ENCODE peak calls at places on chromosome 16, in seven cellular contexts. T is left ventricle myocardium inferior, N is heart left ventricle, G is mammary epithelial cell, B is AG04450, L is spleen, A is WTC11. X is an unnamed sample.

GRCh38 chr16:84838383-84838948 is 18.7 kb downstream of the CRISPLD2 start:
- DNase-seq in T (no peak), N (peak; percentile 29), A (no peak), L (no peak), G (no peak), B (no peak), X (no peak)

GRCh38 chr16:75138636-75139035 is 9.7 kb upstream of the ZFP1 start:
- DNase-seq in A (peak; percentile 26), L (no peak), T (no peak), B (no peak), G (no peak), N (no peak), X (no peak)

GRCh38 chr16:66486773-66487579 is 59.9 kb downstream of the BEAN1 start:
- DNase-seq in T (no peak), B (peak; percentile 45), N (no peak), A (no peak), G (peak; percentile 52), L (no peak), X (no peak)

GRCh38 chr16:64892843-64893242 is 229.0 kb downstream of the CDH11 start:
- DNase-seq in G (no peak), T (no peak), A (no peak), N (no peak), B (peak; percentile 75), L (no peak), X (no peak)

GRCh38 chr16:57502048-57502775 is 15.9 kb upstream of the DOK4 start:
- DNase-seq in A (no peak), B (no peak), T (no peak), G (no peak), N (no peak), L (no peak), X (no peak)

GRCh38 chr16:70441406-70441990 is 2.6 kb upstream of the ST3GAL2 start:
- DNase-seq in G (no peak), T (no peak), L (no peak), A (no peak), B (no peak), N (no peak), X (no peak)

GRCh38 chr16:84513111-84514065 is 8.9 kb upstream of the MEAK7 start:
- DNase-seq in N (no peak), L (no peak), T (no peak), G (no peak), A (no peak), B (peak; percentile 50), X (no peak)

GRCh38 chr16:56894331-56894917 is 29.4 kb downstream of the SLC12A3 start:
- DNase-seq in B (no peak), L (no peak), G (no peak), N (no peak), A (no peak), T (no peak), X (no peak)

GRCh38 chr16:19711643-19712042 is 6.4 kb downstream of the KNOP1 start:
- DNase-seq in L (peak; percentile 37), T (no peak), N (no peak), B (no peak), A (no peak), G (no peak), X (no peak)

GRCh38 chr16:84379731-84380369 is 11.5 kb downstream of the ATP2C2 start:
- DNase-seq in B (no peak), T (no peak), L (no peak), G (no peak), A (no peak), N (no peak), X (no peak)

GRCh38 chr16:2147378-2147777 is 1.0 kb upstream of the RAB26 start:
- DNase-seq in L (peak; percentile 69), A (no peak), N (peak; percentile 26), B (no peak), G (no peak), T (no peak), X (no peak)

GRCh38 chr16:81585785-81586184 is 141.2 kb downstream of the CMIP start:
- DNase-seq in A (peak; percentile 50), N (no peak), L (no peak), T (no peak), B (no peak), G (no peak), X (no peak)
- TF ChIP-seq CTCF in A (no peak), N (no peak), L (no peak), T (no peak), B (peak; percentile 28), G (peak; percentile 48), X (peak; percentile 20)

DNA sequence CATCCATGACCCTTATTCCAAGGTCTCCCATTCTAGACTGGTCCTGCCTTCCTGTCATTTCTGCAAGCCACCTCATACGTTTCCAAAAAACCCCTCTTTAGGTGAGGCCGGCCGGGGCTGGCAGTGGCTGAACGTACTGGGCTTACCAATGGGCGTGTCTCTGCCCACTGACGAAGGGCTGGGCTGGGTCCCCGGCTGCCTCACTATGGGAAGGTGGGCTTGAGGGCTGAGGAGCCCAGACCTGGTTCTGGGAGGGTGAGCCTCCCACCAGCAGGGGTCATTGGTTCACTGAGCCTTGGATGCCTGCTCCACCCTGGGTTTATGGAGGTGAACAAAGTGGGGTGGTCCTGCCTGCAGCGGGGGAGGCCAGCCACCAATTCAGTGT is 19.9 kb downstream of the KDM8 start:
- DNase-seq in N (no peak), G (no peak), L (no peak), A (no peak), B (no peak), T (no peak), X (no peak)
- TF ChIP-seq CTCF in N (no peak), G (no peak), L (no peak), A (no peak), B (no peak), T (peak; percentile 24), X (no peak)

DNA sequence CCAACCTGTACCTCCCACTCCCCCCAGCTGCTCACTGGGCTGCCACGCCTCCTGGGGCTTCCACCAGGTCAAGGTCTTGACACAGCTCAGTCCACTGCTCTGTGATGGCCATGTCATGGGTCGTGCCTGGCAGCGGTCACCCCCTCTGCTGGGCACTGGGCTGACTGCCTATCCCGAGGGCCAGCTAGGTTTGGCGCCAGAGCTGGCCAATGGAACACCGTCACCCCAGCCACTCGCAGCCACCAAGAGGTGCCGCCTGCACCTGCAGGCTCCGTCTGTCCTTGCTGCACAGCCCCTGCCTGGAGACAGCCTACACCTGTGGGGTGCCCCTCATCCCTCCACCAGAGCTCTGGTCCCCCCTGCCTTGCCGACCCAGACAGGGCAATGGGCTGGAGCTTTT is 4.5 kb upstream of the RAB40C start:
- DNase-seq in B (no peak), G (no peak), L (peak; percentile 78), T (no peak), A (no peak), N (no peak), X (no peak)
- TF ChIP-seq CTCF in B (no peak), G (peak; percentile 6), L (no peak), T (no peak), A (no peak), N (no peak), X (no peak)

GRCh38 chr16:3755249-3755648 is 37.9 kb upstream of the TRAP1 start:
- DNase-seq in L (no peak), B (no peak), A (no peak), N (no peak), G (no peak), T (no peak), X (no peak)

GRCh38 chr16:3754304-3754703 is 37.0 kb upstream of the TRAP1 start:
- DNase-seq in G (no peak), N (no peak), L (no peak), A (no peak), B (peak; percentile 18), T (no peak), X (no peak)

GRCh38 chr16:3751878-3752277 is 34.6 kb upstream of the TRAP1 start:
- DNase-seq in T (no peak), N (no peak), G (no peak), L (no peak), B (no peak), A (no peak), X (no peak)

GRCh38 chr16:3754772-3755171 is 37.4 kb upstream of the TRAP1 start:
- DNase-seq in B (no peak), T (no peak), G (no peak), L (no peak), N (no peak), A (no peak), X (no peak)

GRCh38 chr16:3752984-3753383 is 35.7 kb upstream of the TRAP1 start:
- DNase-seq in L (peak; percentile 47), A (no peak), B (no peak), T (no peak), G (no peak), N (no peak), X (no peak)
- TF ChIP-seq CTCF in L (no peak), A (no peak), B (no peak), T (no peak), G (no peak), N (no peak), X (no peak)

X was measured in glutamatergic neuron.